ENCODE peak calls at places on chromosomes 12 and 14, in seven cellular contexts. U is fibroblast of villous mesenchyme, B is progenitor cell of endocrine pancreas, J is sigmoid colon, Y is nephron progenitor cell, C is left ventricle myocardium inferior, K is fibroblast of lung. E is an unnamed sample.

GRCh38 chr14:98754343-98755025 is 517.5 kb downstream of the BCL11B start:
- DNase-seq in J (no peak), Y (no peak), B (no peak), U (no peak), K (peak), C (no peak), E (no peak)

GRCh38 chr12:108260039-108260438 is 79.1 kb downstream of the CMKLR1 start:
- DNase-seq in J (no peak), C (no peak), B (no peak), Y (no peak), U (no peak), K (no peak), E (no peak)

GRCh38 chr14:53929871-53930685 is 26.5 kb downstream of the BMP4 start:
- DNase-seq in J (no peak), C (no peak), K (no peak), B (peak), Y (peak), U (peak), E (no peak)

GRCh38 chr12:59182660-59183455 is 262.6 kb upstream of the LRIG3 start:
- DNase-seq in K (no peak), U (no peak), B (no peak), J (no peak), C (no peak), Y (no peak), E (no peak)

GRCh38 chr14:91889477-91890211 is 22.3 kb upstream of the TC2N start:
- DNase-seq in U (no peak), J (peak), C (no peak), K (no peak), Y (no peak), B (no peak), E (no peak)

GRCh38 chr12:27952510-27952909 is 20.0 kb downstream of the PTHLH start:
- DNase-seq in Y (no peak), B (no peak), K (no peak), U (no peak), C (no peak), J (no peak), E (no peak)

GRCh38 chr12:123058980-123059379 is 78.5 kb downstream of the ARL6IP4 start:
- DNase-seq in Y (no peak), K (peak), C (no peak), J (no peak), U (peak), B (no peak), E (no peak)

GRCh38 chr14:67515386-67516079 is 17.6 kb upstream of the PLEKHH1 start:
- DNase-seq in C (no peak), Y (no peak), U (no peak), K (peak), B (no peak), J (no peak), E (peak)

GRCh38 chr12:98741229-98741614 is 96.1 kb downstream of the APAF1 start:
- DNase-seq in K (peak), U (no peak), Y (no peak), B (no peak), J (no peak), C (no peak), E (no peak)

GRCh38 chr14:91175802-91176201 is 61.9 kb downstream of the DGLUCY start:
- DNase-seq in C (no peak), J (no peak), Y (no peak), U (no peak), B (no peak), K (no peak), E (no peak)

GRCh38 chr14:52413729-52414453 is 99.8 kb downstream of the PTGER2 start:
- DNase-seq in J (no peak), Y (no peak), B (no peak), C (no peak), K (peak), U (peak), E (no peak)

GRCh38 chr12:24505366-24506025 is 443.4 kb downstream of the BCAT1 start:
- DNase-seq in U (no peak), B (no peak), J (no peak), Y (no peak), C (no peak), K (no peak), E (no peak)

GRCh38 chr12:31589582-31589895 is 1.4 kb downstream of the DENND5B start:
- DNase-seq in C (no peak), K (no peak), B (no peak), Y (peak), U (peak), J (no peak), E (peak)

GRCh38 chr12:3838065-3838464 is 35.1 kb downstream of the PARP11 start:
- DNase-seq in K (no peak), B (no peak), U (no peak), J (no peak), Y (no peak), C (no peak), E (no peak)

GRCh38 chr12:129152291-129153075 is 299.2 kb downstream of the GLT1D1 start:
- DNase-seq in J (no peak), C (no peak), U (no peak), Y (no peak), B (no peak), K (no peak), E (no peak)

GRCh38 chr12:52220456-52220855 is 12.6 kb upstream of the KRT7 start:
- DNase-seq in U (no peak), J (peak), B (no peak), Y (no peak), C (no peak), K (no peak), E (no peak)

GRCh38 chr12:49824886-49825285 is 3.3 kb downstream of the NCKAP5L start:
- DNase-seq in U (peak), B (no peak), Y (no peak), C (no peak), K (peak), J (peak), E (no peak)

GRCh38 chr12:119710941-119711551 is 43.1 kb downstream of the PRKAB1 start:
- DNase-seq in K (no peak), J (no peak), Y (no peak), B (no peak), C (no peak), U (no peak), E (no peak)

GRCh38 chr12:77402726-77403125 is 337.4 kb upstream of the E2F7 start:
- DNase-seq in J (no peak), U (no peak), K (peak), C (no peak), B (no peak), Y (no peak), E (no peak)

GRCh38 chr12:110689601-110690430 is 901 bp upstream of the HVCN1 start:
- DNase-seq in J (peak), U (no peak), B (no peak), C (peak), K (peak), Y (no peak), E (no peak)

GRCh38 chr14:37122288-37122687 is 50.1 kb downstream of the SLC25A21 start:
- DNase-seq in C (no peak), U (peak), K (peak), B (no peak), J (no peak), Y (no peak), E (no peak)

GRCh38 chr14:37118673-37119366 is 53.6 kb downstream of the SLC25A21 start:
- DNase-seq in K (no peak), C (no peak), Y (no peak), J (no peak), B (no peak), U (no peak), E (no peak)

GRCh38 chr14:37114039-37114438 is 58.4 kb downstream of the SLC25A21 start:
- DNase-seq in B (no peak), J (no peak), K (peak), C (no peak), U (peak), Y (no peak), E (no peak)

GRCh38 chr14:37114559-37114958 is 57.8 kb downstream of the SLC25A21 start:
- DNase-seq in Y (no peak), J (no peak), U (no peak), B (no peak), C (no peak), K (no peak), E (no peak)

GRCh38 chr14:37116933-37117844 is 55.2 kb downstream of the SLC25A21 start:
- DNase-seq in C (no peak), B (no peak), K (peak), J (no peak), Y (no peak), U (peak), E (no peak)
- TF ChIP-seq CTCF in C (no peak), B (peak), K (peak), J (no peak), Y (peak), U (peak), E (no peak)

GRCh38 chr14:88013750-88014349 is 8.9 kb downstream of the GPR65 start:
- DNase-seq in U (peak), Y (peak), C (peak), K (peak), B (peak), J (peak), E (peak)
- TF ChIP-seq CTCF in U (peak), Y (peak), C (peak), K (peak), B (peak), J (peak), E (peak)

GRCh38 chr12:92735131-92735721 is 32.4 kb downstream of the PLEKHG7 start:
- DNase-seq in U (peak), C (no peak), Y (no peak), J (no peak), K (peak), B (no peak), E (no peak)
- TF ChIP-seq CTCF in U (no peak), C (peak), Y (no peak), J (no peak), K (peak), B (peak), E (no peak)

GRCh38 chr14:104782086-104782822 is 13.3 kb downstream of the AKT1 start:
- DNase-seq in K (no peak), B (no peak), Y (no peak), J (no peak), C (no peak), U (no peak), E (peak)

GRCh38 chr14:104778694-104779331 is 16.7 kb downstream of the AKT1 start:
- DNase-seq in J (no peak), B (no peak), Y (no peak), U (no peak), K (no peak), C (no peak), E (no peak)

GRCh38 chr14:104781271-104782077 is 14.1 kb downstream of the AKT1 start:
- DNase-seq in J (no peak), K (no peak), C (no peak), U (no peak), Y (no peak), B (no peak), E (peak)

GRCh38 chr14:104779776-104780512 is 15.6 kb downstream of the AKT1 start:
- DNase-seq in C (no peak), U (no peak), Y (no peak), B (no peak), K (no peak), J (no peak), E (peak)

DNA sequence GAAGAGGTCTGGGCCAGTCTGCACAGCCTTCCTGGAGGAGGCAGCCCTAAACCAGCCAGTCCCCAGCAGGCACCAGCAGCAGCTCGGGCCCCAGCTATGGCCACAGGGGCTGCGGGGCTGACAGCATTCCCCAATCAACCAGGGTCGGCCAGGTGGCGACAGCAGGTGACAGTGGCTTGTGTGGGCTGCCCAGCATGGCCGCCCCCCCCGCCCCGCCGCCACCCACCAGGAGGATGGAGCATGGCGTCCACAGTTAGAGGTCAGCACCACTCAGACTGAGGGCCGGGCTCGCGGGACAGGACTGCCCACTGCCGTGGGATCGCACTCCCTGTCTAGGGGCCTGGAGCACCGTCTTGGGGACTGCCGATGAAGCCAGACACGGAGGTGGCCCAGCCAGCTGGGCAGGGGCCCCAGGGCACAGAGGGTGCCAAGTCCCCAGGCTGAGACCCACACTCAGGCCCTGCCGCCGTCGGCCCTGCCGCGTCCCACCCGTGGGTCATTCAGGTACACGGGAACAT is 15.0 kb downstream of the AKT1 start:
- DNase-seq in J (no peak), C (no peak), Y (no peak), B (no peak), K (no peak), U (no peak), E (peak)
- TF ChIP-seq CTCF in J (no peak), C (no peak), Y (no peak), B (no peak), K (no peak), U (no peak), E (no peak)

DNA sequence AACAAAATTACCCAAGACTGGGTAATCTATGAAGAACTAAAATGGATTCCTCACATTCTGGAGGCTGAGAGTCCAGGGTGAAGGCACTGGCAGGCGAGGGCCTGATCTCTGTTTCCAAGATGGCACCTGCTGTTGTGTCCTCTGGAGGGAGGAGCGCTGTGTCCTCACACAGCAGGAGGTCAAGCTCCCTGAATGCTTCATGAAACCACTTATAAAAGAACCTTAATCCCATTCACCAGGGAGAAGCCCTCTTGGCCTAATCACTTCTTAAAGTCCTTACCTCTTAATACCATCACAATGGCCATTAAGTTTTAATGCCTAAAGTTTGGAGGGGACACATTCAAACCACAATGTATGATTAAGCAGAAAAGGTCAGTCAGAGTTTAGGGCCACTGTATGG is 172.4 kb downstream of the EMP1 start:
- DNase-seq in B (no peak), J (no peak), Y (no peak), K (no peak), U (no peak), C (no peak), E (no peak)
- TF ChIP-seq CTCF in B (no peak), J (no peak), Y (no peak), K (no peak), U (no peak), C (no peak), E (no peak)